ENCODE peak calls at places on chromosomes 13 and 19, in seven cellular contexts. Q, N, I, K, O, F and J are unnamed samples.
A peak's percentile ranks its signal among the peaks of the same experiment; 100 is the strongest.

GRCh38 chr19:46993622-46994021 is 26.0 kb upstream of the NPAS1 start:
- DNase-seq in N (no peak), O (no peak), I (no peak), F (no peak), Q (no peak), K (no peak), J (no peak)

GRCh38 chr19:17390665-17391370 is 3.2 kb downstream of the CCDC194 start:
- DNase-seq in F (peak; percentile 90), Q (peak; percentile 94), N (peak; percentile 78), O (peak; percentile 62), I (peak; percentile 89), K (peak; percentile 52), J (peak; percentile 29)

GRCh38 chr19:45876161-45876410 is 9.9 kb downstream of the IRF2BP1 start:
- DNase-seq in Q (no peak), I (no peak), N (no peak), O (no peak), K (no peak), F (no peak), J (no peak)

GRCh38 chr13:79749985-79750551 is 269.1 kb downstream of the NDFIP2 start:
- DNase-seq in F (no peak), Q (peak; percentile 99), N (peak; percentile 67), O (peak; percentile 85), K (peak; percentile 94), I (no peak), J (peak; percentile 98)

GRCh38 chr13:61192826-61193225 is 222.8 kb downstream of the PCDH20 start:
- DNase-seq in I (no peak), F (no peak), Q (no peak), N (no peak), O (no peak), K (no peak), J (no peak)

GRCh38 chr13:93672996-93673395 is 446.4 kb downstream of the GPC6 start:
- DNase-seq in F (no peak), Q (no peak), O (no peak), K (no peak), N (no peak), I (no peak), J (no peak)

GRCh38 chr19:32343550-32344262 is 1.7 kb upstream of the ZNF507 start:
- DNase-seq in K (no peak), Q (no peak), F (no peak), O (no peak), N (no peak), I (no peak), J (no peak)

GRCh38 chr13:26923824-26924605 is 163.4 kb upstream of the GPR12 start:
- DNase-seq in I (no peak), K (no peak), N (no peak), O (peak; percentile 30), F (no peak), Q (peak; percentile 92), J (no peak)

GRCh38 chr19:10288662-10289166 is 1.0 kb upstream of the ICAM5 start:
- DNase-seq in Q (no peak), F (peak; percentile 55), K (no peak), O (no peak), N (no peak), I (no peak), J (no peak)

GRCh38 chr13:113970810-113971470 is 2.9 kb downstream of the C13orf46 start:
- DNase-seq in F (no peak), I (no peak), O (no peak), N (no peak), K (no peak), Q (peak; percentile 75), J (no peak)

GRCh38 chr13:98147521-98147920 is 4.6 kb downstream of the FARP1 start:
- DNase-seq in Q (no peak), I (no peak), F (no peak), K (no peak), N (no peak), O (no peak), J (no peak)
- H3K4me3 ChIP-seq in Q (no peak overlapping the region), I (no peak overlapping the region), F (no peak overlapping the region), K (no peak overlapping the region), N (no peak overlapping the region), O (no peak overlapping the region), J (no peak overlapping the region)

GRCh38 chr19:53670345-53670744 is 38.5 kb downstream of the DPRX start:
- DNase-seq in O (no peak), N (no peak), K (no peak), F (no peak), Q (no peak), I (no peak), J (no peak)
- TF ChIP-seq CTCF in O (no peak), N (no peak), K (no peak), F (no peak), Q (no peak), I (no peak), J (no peak)

DNA sequence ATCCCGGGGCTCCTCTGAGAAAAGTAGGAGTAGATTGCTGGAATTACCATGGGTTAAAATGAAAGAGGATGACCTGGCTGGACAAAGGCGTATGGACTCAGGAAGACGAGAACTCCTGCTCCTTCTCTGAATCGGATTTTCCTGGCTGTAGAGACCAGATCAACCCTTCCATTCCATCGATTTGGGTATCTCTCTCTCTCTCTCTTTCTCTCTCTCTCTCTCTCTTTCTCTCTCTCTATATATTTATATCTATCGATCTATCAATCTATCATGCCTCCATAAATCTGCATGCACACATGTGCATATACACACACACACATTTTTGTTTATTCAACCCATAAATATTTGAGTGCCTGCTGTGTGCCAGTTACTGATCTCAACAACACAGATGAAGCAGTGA is 234.9 kb downstream of the LMO7 start:
- DNase-seq in K (no peak), I (no peak), N (no peak), Q (no peak), F (no peak), O (no peak), J (no peak)
- H3K4me3 ChIP-seq in K (peak overlapping the region; percentile 43), I (no peak overlapping the region), N (peak overlapping the region; percentile 31), Q (peak overlapping the region; percentile 51), F (peak overlapping the region; percentile 58), O (peak overlapping the region; percentile 36), J (no peak overlapping the region)

DNA sequence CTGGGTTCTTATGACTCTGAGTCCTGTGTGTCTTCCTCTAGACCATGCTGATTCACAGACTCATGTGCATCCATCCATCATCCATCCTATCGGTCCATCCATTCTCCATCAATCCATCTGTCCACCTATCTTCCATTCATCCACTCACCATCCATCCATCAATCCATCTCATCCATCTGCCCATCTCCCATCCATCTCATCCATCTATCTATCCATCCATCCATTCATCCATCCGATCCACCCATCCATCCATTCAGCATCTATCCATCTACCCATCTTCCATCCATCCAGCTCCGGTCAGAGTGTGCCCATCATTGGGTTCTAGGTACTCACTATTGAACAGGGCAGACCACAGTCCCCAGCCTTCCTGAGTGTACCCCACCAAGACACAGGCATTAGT is 75.6 kb downstream of the SLC7A1 start:
- DNase-seq in F (no peak), O (no peak), I (no peak), N (no peak), Q (no peak), K (no peak), J (no peak)
- TF ChIP-seq CTCF in F (no peak), O (no peak), I (no peak), N (no peak), Q (no peak), K (no peak), J (no peak)

DNA sequence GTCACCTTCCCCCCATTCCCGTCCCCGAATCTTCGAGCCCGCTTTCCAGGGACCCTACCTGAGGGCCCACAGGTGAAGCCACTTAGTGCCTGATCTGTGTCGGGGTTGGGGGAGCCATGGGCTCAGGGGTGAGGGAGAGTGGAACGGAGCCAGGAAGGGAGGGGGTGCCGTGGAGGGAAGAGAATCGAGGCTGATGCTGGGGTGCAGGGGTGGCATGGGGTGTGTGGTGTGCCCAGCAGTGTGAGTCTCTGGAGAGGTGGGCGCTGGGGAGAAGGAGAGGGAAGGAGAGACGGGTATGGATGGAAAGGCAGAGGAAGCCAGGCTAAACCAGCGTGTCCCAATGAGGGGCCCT is 1.1 kb upstream of the HPN start:
- DNase-seq in O (no peak), F (no peak), Q (no peak), I (no peak), K (no peak), N (no peak), J (no peak)
- H3K4me3 ChIP-seq in O (no peak overlapping the region), F (no peak overlapping the region), Q (no peak overlapping the region), I (peak overlapping the region; percentile 60), K (no peak overlapping the region), N (peak overlapping the region; percentile 28), J (no peak overlapping the region)